ENCODE peak calls at places on chromosomes 12 and 14, in six cellular contexts. M is neural progenitor cell, N is astrocyte, I is HCT116, S is fibroblast of lung, D is K562. O is an unnamed sample.

GRCh38 chr12:57296291-57296690 is 45.3 kb upstream of the STAC3 start:
- DNase-seq in N (no peak), M (no peak), S (no peak), I (no peak), D (no peak), O (no peak)

GRCh38 chr12:8692573-8692972 is 5.2 kb upstream of the RIMKLB start:
- DNase-seq in M (peak), N (peak), S (peak), D (no peak), I (no peak), O (peak)

GRCh38 chr14:90368946-90369721 is 27.7 kb upstream of the CALM1 start:
- DNase-seq in I (peak), N (peak), M (no peak), S (peak), D (no peak), O (no peak)

GRCh38 chr12:62933871-62934798 is 815 bp downstream of the PPM1H start:
- DNase-seq in I (no peak), N (peak), S (peak), M (peak), D (peak), O (peak)

GRCh38 chr12:1605129-1606020 is 11.0 kb upstream of the FBXL14 start:
- DNase-seq in N (peak), I (peak), M (peak), D (peak), S (peak), O (peak)

GRCh38 chr12:79121486-79121885 is 256.9 kb downstream of the SYT1 start:
- DNase-seq in N (no peak), M (no peak), S (no peak), D (peak), I (peak), O (peak)

GRCh38 chr12:5505751-5506150 is 73.8 kb downstream of the NTF3 start:
- DNase-seq in D (no peak), M (no peak), N (no peak), I (no peak), S (no peak), O (no peak)

GRCh38 chr12:26434299-26434915 is 239.0 kb downstream of the SSPN start:
- DNase-seq in N (peak), D (peak), I (peak), M (peak), S (peak), O (no peak)

GRCh38 chr14:40697221-40697620 is 909.5 kb upstream of the LRFN5 start:
- DNase-seq in D (no peak), N (no peak), M (no peak), I (no peak), S (no peak), O (no peak)

GRCh38 chr12:106309671-106310313 is 7.3 kb downstream of the TCP11L2 start:
- DNase-seq in S (peak), M (no peak), N (peak), I (no peak), D (no peak), O (no peak)

GRCh38 chr14:50954811-50955372 is 10.6 kb upstream of the PYGL start:
- DNase-seq in I (peak), D (peak), N (peak), M (peak), S (peak), O (no peak)

GRCh38 chr14:105883066-105884005 is 357.0 kb downstream of the TMEM121 start:
- DNase-seq in D (no peak), M (no peak), S (no peak), N (no peak), I (no peak), O (no peak)

GRCh38 chr12:115199831-115200230 is 515.9 kb upstream of the TBX3 start:
- DNase-seq in M (no peak), S (peak), N (peak), I (no peak), D (no peak), O (no peak)

GRCh38 chr12:117533687-117534086 is 172.3 kb upstream of the NOS1 start:
- DNase-seq in D (no peak), N (no peak), I (no peak), M (no peak), S (no peak), O (no peak)

GRCh38 chr14:99737451-99737951 is 53.4 kb downstream of the CYP46A1 start:
- DNase-seq in M (no peak), I (no peak), N (no peak), D (no peak), S (no peak), O (no peak)

GRCh38 chr14:73666583-73666982 is 21.8 kb downstream of the DNAL1 start:
- DNase-seq in M (no peak), N (no peak), D (no peak), S (no peak), I (no peak), O (no peak)

GRCh38 chr14:54001189-54001878 is 44.7 kb upstream of the BMP4 start:
- DNase-seq in S (no peak), N (peak), D (no peak), M (peak), I (no peak), O (no peak)

GRCh38 chr14:105495990-105496830 is 5.2 kb downstream of the TEDC1 start:
- DNase-seq in M (no peak), D (no peak), N (no peak), I (no peak), S (no peak), O (peak)

GRCh38 chr12:122072031-122072970 is 6.3 kb upstream of the MLXIP start:
- DNase-seq in S (peak), M (peak), D (no peak), N (peak), I (no peak), O (no peak)

GRCh38 chr12:14261861-14262260 is 103.6 kb upstream of the ATF7IP start:
- DNase-seq in I (no peak), S (no peak), D (no peak), N (no peak), M (no peak), O (no peak)

GRCh38 chr14:20412876-20413784 is at the start of gene TEP1:
- DNase-seq in D (peak), S (peak), N (peak), I (peak), M (peak), O (peak)

GRCh38 chr12:81573228-81573627 is 185.9 kb downstream of the PPFIA2 start:
- DNase-seq in M (no peak), I (no peak), N (peak), S (peak), D (no peak), O (no peak)

GRCh38 chr14:103384450-103385152 is 614 bp upstream of the MARK3 start:
- DNase-seq in S (no peak), M (peak), N (no peak), D (no peak), I (no peak), O (no peak)

DNA sequence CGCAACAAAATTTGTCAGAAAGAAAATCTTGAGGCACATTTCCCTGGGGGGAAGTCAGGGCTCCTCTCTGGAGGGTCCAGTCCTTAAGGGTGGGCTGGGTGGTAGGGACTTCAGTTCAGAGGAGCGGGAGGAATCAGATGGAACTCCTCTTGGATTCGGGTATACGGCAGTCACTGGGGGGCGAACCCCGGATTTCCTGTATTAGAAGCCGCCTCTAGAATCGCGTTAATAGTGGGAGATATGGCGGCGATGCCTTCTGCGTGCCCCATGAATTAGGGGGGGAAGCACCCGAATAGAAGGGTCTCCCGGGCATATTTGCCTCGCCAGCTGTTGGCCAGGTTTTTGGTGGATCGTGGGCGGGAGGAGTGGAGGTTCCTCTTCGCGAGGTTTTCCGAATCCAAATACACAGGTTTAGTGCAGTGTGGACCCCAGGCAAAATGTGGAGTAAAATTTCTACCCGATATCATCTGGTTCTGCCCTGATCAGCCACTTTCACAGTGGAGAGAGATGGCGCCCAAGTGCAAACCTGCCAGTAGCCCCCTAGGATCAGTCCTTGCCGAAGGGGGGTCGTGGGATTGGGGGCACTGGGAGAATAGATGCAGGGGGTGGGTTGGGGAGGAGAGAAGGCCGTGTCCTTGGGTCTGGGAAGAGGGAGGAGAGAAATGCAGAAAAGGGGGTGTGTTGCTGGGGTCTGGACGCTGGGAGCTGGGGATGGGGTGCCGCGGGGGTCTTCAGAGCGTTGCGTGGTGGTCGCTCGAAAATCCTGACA is 637 bp downstream of the MEG3 start:
- DNase-seq in S (no peak), I (no peak), N (no peak), D (no peak), M (no peak), O (no peak)
- TF ChIP-seq EZH2 in S (no peak), I (no peak), N (no peak), D (no peak), M (no peak), O (no peak)

GRCh38 chr12:65565601-65566560 is 258.4 kb upstream of the HMGA2 start:
- DNase-seq in S (peak), D (peak), N (peak), I (no peak), M (no peak), O (no peak)

GRCh38 chr12:65570451-65571130 is 253.7 kb upstream of the HMGA2 start:
- DNase-seq in S (no peak), M (no peak), N (no peak), D (no peak), I (no peak), O (no peak)

GRCh38 chr12:65568517-65568916 is 255.8 kb upstream of the HMGA2 start:
- DNase-seq in D (no peak), S (peak), M (no peak), N (peak), I (no peak), O (no peak)

GRCh38 chr12:65567820-65568219 is 256.5 kb upstream of the HMGA2 start:
- DNase-seq in D (no peak), I (no peak), M (no peak), S (no peak), N (no peak), O (no peak)

DNA sequence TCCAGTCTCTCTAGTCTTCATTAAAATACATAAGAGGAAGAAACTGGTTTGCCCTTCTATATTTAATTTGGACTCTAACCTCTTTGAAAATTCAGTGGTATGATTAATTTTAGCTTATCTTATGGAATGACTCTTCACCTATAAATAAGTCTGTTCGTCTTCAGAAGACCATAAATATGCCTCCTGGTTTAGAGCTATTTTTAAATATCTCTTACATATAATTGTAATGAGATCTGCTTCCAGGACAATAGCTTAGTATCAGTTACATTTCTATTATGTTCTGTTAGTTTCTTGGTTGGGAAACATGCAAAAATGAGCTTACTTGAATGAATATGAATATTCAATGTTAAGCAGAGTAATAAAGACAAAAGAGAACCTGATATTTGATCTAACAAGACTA is 257.5 kb upstream of the HMGA2 start:
- DNase-seq in S (peak), N (peak), M (no peak), I (no peak), D (no peak), O (no peak)
- H2AFZ ChIP-seq in S (no peak), N (no peak), M (no peak), I (no peak), D (no peak), O (no peak)

DNA sequence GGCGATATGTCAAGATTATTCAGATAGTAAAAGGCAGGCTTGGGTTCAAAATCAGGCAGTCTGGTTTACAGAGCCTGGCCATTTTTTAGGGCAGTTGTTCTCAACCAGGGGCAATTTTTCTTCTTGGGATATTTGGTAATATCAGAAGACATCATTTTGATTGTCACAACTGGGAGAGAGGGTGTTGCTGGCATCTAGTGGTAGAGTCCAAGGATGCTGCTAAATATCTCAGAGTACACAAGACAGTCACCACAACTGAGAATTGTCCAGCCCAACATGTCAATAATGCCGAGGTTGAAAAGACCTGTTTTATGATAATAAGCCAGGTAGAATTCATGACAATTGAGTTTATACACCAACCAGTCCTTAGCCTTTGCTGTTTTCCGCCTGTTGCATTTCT is 733.9 kb downstream of the NRXN3 start:
- DNase-seq in N (no peak), M (no peak), S (no peak), D (no peak), I (no peak), O (no peak)
- TF ChIP-seq CTCF in N (no peak), M (peak), S (no peak), D (no peak), I (no peak), O (no peak)

GRCh38 chr12:107859367-107859766 is 84.9 kb downstream of the ASCL4 start:
- DNase-seq in M (no peak), D (no peak), I (no peak), N (no peak), S (no peak), O (no peak)

GRCh38 chr12:107864235-107864634 is 89.7 kb downstream of the ASCL4 start:
- DNase-seq in M (peak), I (no peak), N (no peak), D (no peak), S (no peak), O (no peak)
- TF ChIP-seq EZH2 in M (peak), I (no peak), N (no peak), D (no peak), S (no peak), O (no peak)

GRCh38 chr14:35341454-35342159 is 49.4 kb downstream of the PSMA6 start:
- DNase-seq in I (peak), S (peak), D (no peak), M (peak), N (peak), O (peak)
- H2AFZ ChIP-seq in I (no peak), S (peak), D (peak), M (no peak), N (peak), O (no peak)

GRCh38 chr12:19572920-19573558 is 133.7 kb downstream of the AEBP2 start:
- DNase-seq in D (peak), S (peak), N (peak), M (peak), I (peak), O (peak)
- TF ChIP-seq CTCF in D (peak), S (peak), N (peak), M (peak), I (peak), O (peak)

GRCh38 chr12:53976823-53977595 is 2.3 kb upstream of the HOTAIR start:
- DNase-seq in I (no peak), M (no peak), N (no peak), D (no peak), S (no peak), O (no peak)
- TF ChIP-seq EZH2 in I (no peak), M (peak), N (no peak), D (no peak), S (no peak), O (no peak)

DNA sequence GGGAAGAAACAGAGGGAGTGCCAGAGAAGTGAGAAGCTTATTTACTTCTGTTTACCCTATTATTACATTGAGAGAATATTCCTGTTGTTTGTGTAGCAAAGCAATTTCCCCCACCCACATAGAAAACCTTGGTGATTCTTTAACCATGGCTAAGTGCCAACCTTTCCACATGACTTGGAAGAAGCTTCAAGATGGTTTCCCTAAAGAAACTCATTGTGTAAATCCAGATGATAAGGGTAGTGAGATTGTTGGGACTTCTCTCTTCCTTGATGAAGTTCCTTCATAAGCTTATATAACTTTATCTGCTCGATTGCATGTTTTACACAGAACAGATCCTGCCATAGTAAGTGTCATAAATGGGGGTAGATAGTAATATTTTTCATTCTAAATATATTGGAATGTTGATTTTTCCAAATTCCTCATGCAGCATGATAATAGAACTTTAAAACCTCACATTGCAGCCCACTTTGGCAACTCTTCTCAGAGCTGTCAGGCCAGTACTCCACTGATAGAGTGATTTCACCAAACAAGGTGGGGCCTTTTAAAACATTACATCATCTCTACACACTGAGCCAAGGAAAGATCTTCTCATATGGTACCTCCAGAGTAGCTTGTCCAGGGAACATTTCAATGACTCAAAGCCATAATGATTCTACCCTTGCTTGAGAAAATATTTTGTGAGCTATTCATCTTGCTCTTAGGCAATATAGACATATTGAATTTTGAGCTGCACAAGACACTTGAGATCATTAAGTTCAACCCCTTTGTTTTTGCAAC is 47.8 kb upstream of the KIF21A start:
- DNase-seq in M (no peak), I (no peak), D (no peak), S (peak), N (peak), O (no peak)
- H2AFZ ChIP-seq in M (no peak), I (no peak), D (peak), S (no peak), N (no peak), O (no peak)

GRCh38 chr12:6866920-6867406 is 368 bp upstream of the TPI1 start:
- DNase-seq in I (no peak), M (no peak), D (no peak), S (no peak), N (no peak), O (no peak)

GRCh38 chr12:6866163-6866919 is 990 bp upstream of the TPI1 start:
- DNase-seq in D (peak), S (no peak), I (no peak), N (no peak), M (peak), O (no peak)

GRCh38 chr12:6869049-6870021 is 2.0 kb downstream of the TPI1 start:
- DNase-seq in M (peak), I (peak), N (no peak), S (peak), D (peak), O (peak)

GRCh38 chr12:6867407-6868210 is at the start of gene TPI1:
- DNase-seq in D (peak), I (no peak), M (peak), S (peak), N (peak), O (peak)

GRCh38 chr12:6868211-6869048 is 1.1 kb downstream of the TPI1 start:
- DNase-seq in S (no peak), M (peak), D (no peak), N (no peak), I (no peak), O (peak)
- TF ChIP-seq CTCF in S (peak), M (peak), D (peak), N (peak), I (no peak), O (peak)

O was measured in DND-41.